ENCODE peak calls at places on chromosomes 13 and 19, in six cellular contexts. One of them, this sample, is unnamed.

GRCh38 chr19:996051-996838 is 4.0 kb upstream of the GRIN3B start:
- DNase-seq in A549: peak
- DNase-seq in SK-N-SH: peak
- DNase-seq in K562: peak
- DNase-seq in Panc1: no peak
- DNase-seq in GM23338: peak
- DNase-seq in this sample: peak

GRCh38 chr19:19366691-19367396 is 38.6 kb upstream of the GATAD2A start:
- DNase-seq in Panc1: no peak
- DNase-seq in K562: peak
- DNase-seq in SK-N-SH: peak
- DNase-seq in A549: peak
- DNase-seq in GM23338: peak
- DNase-seq in this sample: peak

GRCh38 chr19:41276231-41276630 is 12.1 kb downstream of the HNRNPUL1 start:
- DNase-seq in K562: no peak
- DNase-seq in SK-N-SH: no peak
- DNase-seq in Panc1: no peak
- DNase-seq in GM23338: no peak
- DNase-seq in A549: no peak
- DNase-seq in this sample: peak

GRCh38 chr19:514166-514663 is 6.9 kb downstream of the TPGS1 start:
- DNase-seq in A549: no peak
- DNase-seq in SK-N-SH: no peak
- DNase-seq in Panc1: no peak
- DNase-seq in GM23338: no peak
- DNase-seq in K562: no peak
- DNase-seq in this sample: no peak

GRCh38 chr13:74087304-74087703 is 46.9 kb downstream of the KLF12 start:
- DNase-seq in SK-N-SH: no peak
- DNase-seq in K562: no peak
- DNase-seq in Panc1: no peak
- DNase-seq in A549: no peak
- DNase-seq in GM23338: no peak
- DNase-seq in this sample: no peak

GRCh38 chr13:25300861-25301346 is 521 bp upstream of the NUP58 start:
- DNase-seq in GM23338: peak
- DNase-seq in Panc1: no peak
- DNase-seq in SK-N-SH: peak
- DNase-seq in A549: no peak
- DNase-seq in K562: no peak
- DNase-seq in this sample: no peak

GRCh38 chr19:46904114-46905060 is 43.6 kb downstream of the ARHGAP35 start:
- DNase-seq in Panc1: no peak
- DNase-seq in GM23338: peak
- DNase-seq in SK-N-SH: peak
- DNase-seq in A549: no peak
- DNase-seq in K562: no peak
- DNase-seq in this sample: no peak

GRCh38 chr19:11137542-11138384 is 17.8 kb downstream of the SPC24 start:
- DNase-seq in A549: peak
- DNase-seq in K562: peak
- DNase-seq in SK-N-SH: peak
- DNase-seq in GM23338: peak
- DNase-seq in Panc1: no peak
- DNase-seq in this sample: peak

GRCh38 chr19:8087876-8088275 is 35.3 kb downstream of the CCL25 start:
- DNase-seq in GM23338: no peak
- DNase-seq in Panc1: no peak
- DNase-seq in SK-N-SH: no peak
- DNase-seq in A549: no peak
- DNase-seq in K562: no peak
- DNase-seq in this sample: no peak

GRCh38 chr19:32748948-32749347 is 29.4 kb downstream of the TDRD12 start:
- DNase-seq in Panc1: no peak
- DNase-seq in SK-N-SH: no peak
- DNase-seq in K562: peak
- DNase-seq in GM23338: no peak
- DNase-seq in A549: no peak
- DNase-seq in this sample: no peak

GRCh38 chr19:32750441-32751055 is 31.0 kb downstream of the TDRD12 start:
- DNase-seq in GM23338: peak
- DNase-seq in K562: no peak
- DNase-seq in SK-N-SH: no peak
- DNase-seq in Panc1: no peak
- DNase-seq in A549: no peak
- DNase-seq in this sample: peak

GRCh38 chr19:32751066-32751465 is 31.5 kb downstream of the TDRD12 start:
- DNase-seq in SK-N-SH: no peak
- DNase-seq in Panc1: no peak
- DNase-seq in A549: no peak
- DNase-seq in K562: no peak
- DNase-seq in GM23338: no peak
- DNase-seq in this sample: no peak

GRCh38 chr19:32749361-32749760 is 29.8 kb downstream of the TDRD12 start:
- DNase-seq in GM23338: no peak
- DNase-seq in A549: no peak
- DNase-seq in Panc1: no peak
- DNase-seq in K562: no peak
- DNase-seq in SK-N-SH: no peak
- DNase-seq in this sample: no peak

GRCh38 chr19:32748497-32748896 is 28.9 kb downstream of the TDRD12 start:
- DNase-seq in K562: peak
- DNase-seq in GM23338: peak
- DNase-seq in Panc1: no peak
- DNase-seq in SK-N-SH: peak
- DNase-seq in A549: peak
- DNase-seq in this sample: no peak
- H3K4me3 ChIP-seq in K562: no peak
- H3K4me3 ChIP-seq in GM23338: no peak
- H3K4me3 ChIP-seq in Panc1: no peak
- H3K4me3 ChIP-seq in SK-N-SH: no peak
- H3K4me3 ChIP-seq in A549: no peak
- H3K4me3 ChIP-seq in this sample: no peak

GRCh38 chr13:81686877-81687276 is 1346.0 kb upstream of the SPRY2 start:
- DNase-seq in Panc1: no peak
- DNase-seq in SK-N-SH: peak
- DNase-seq in A549: no peak
- DNase-seq in K562: no peak
- DNase-seq in GM23338: no peak
- DNase-seq in this sample: no peak
- TF ChIP-seq REST in Panc1: no peak
- TF ChIP-seq REST in SK-N-SH: no peak
- TF ChIP-seq REST in A549: no peak
- TF ChIP-seq REST in K562: no peak
- TF ChIP-seq REST in GM23338: no peak
- TF ChIP-seq REST in this sample: no peak

GRCh38 chr13:81493144-81493543 is 1152.2 kb upstream of the SPRY2 start:
- DNase-seq in K562: no peak
- DNase-seq in GM23338: no peak
- DNase-seq in SK-N-SH: no peak
- DNase-seq in Panc1: no peak
- DNase-seq in A549: no peak
- DNase-seq in this sample: no peak

GRCh38 chr13:81488021-81488420 is 1147.1 kb upstream of the SPRY2 start:
- DNase-seq in K562: no peak
- DNase-seq in Panc1: no peak
- DNase-seq in SK-N-SH: no peak
- DNase-seq in A549: no peak
- DNase-seq in GM23338: no peak
- DNase-seq in this sample: no peak

DNA sequence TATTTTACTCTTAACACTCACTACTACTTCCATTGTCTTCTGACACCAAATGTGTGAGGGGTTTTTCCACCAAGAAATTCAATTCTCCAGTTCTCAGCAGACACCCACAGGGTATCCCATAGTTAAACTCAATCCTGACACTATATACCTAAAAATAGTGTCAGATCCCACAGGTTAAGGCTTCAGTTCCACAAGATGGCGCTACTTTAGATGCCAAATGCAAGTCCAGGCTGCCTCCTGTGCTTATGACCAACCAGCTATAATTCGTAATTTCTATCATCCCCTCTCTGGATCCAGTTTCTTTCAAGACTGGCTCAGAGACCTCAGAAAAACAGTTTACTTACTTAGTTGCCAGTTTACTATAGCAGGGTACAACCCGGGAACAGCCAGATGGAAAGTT is 1146.2 kb upstream of the SPRY2 start:
- DNase-seq in SK-N-SH: peak
- DNase-seq in GM23338: peak
- DNase-seq in K562: no peak
- DNase-seq in A549: peak
- DNase-seq in Panc1: no peak
- DNase-seq in this sample: no peak
- H3K4me3 ChIP-seq in SK-N-SH: peak
- H3K4me3 ChIP-seq in GM23338: no peak
- H3K4me3 ChIP-seq in K562: no peak
- H3K4me3 ChIP-seq in A549: no peak
- H3K4me3 ChIP-seq in Panc1: no peak
- H3K4me3 ChIP-seq in this sample: no peak

GRCh38 chr13:45021250-45021649 is 31.9 kb downstream of the GPALPP1 start:
- DNase-seq in GM23338: no peak
- DNase-seq in SK-N-SH: no peak
- DNase-seq in A549: no peak
- DNase-seq in K562: no peak
- DNase-seq in Panc1: no peak
- DNase-seq in this sample: no peak
- TF ChIP-seq REST in GM23338: no peak
- TF ChIP-seq REST in SK-N-SH: no peak
- TF ChIP-seq REST in A549: no peak
- TF ChIP-seq REST in K562: no peak
- TF ChIP-seq REST in Panc1: no peak
- TF ChIP-seq REST in this sample: no peak

GRCh38 chr19:48804496-48804895 is 6.3 kb downstream of the BCAT2 start:
- DNase-seq in SK-N-SH: no peak
- DNase-seq in Panc1: no peak
- DNase-seq in GM23338: no peak
- DNase-seq in K562: no peak
- DNase-seq in A549: no peak
- DNase-seq in this sample: no peak

GRCh38 chr19:48807590-48808308 is 3.1 kb downstream of the BCAT2 start:
- DNase-seq in SK-N-SH: peak
- DNase-seq in Panc1: no peak
- DNase-seq in GM23338: peak
- DNase-seq in A549: peak
- DNase-seq in K562: peak
- DNase-seq in this sample: no peak

GRCh38 chr19:48806818-48807589 is 3.8 kb downstream of the BCAT2 start:
- DNase-seq in Panc1: no peak
- DNase-seq in SK-N-SH: peak
- DNase-seq in GM23338: peak
- DNase-seq in K562: peak
- DNase-seq in A549: peak
- DNase-seq in this sample: peak

GRCh38 chr19:48805452-48805851 is 5.4 kb downstream of the BCAT2 start:
- DNase-seq in Panc1: no peak
- DNase-seq in GM23338: no peak
- DNase-seq in K562: peak
- DNase-seq in SK-N-SH: no peak
- DNase-seq in A549: no peak
- DNase-seq in this sample: no peak

DNA sequence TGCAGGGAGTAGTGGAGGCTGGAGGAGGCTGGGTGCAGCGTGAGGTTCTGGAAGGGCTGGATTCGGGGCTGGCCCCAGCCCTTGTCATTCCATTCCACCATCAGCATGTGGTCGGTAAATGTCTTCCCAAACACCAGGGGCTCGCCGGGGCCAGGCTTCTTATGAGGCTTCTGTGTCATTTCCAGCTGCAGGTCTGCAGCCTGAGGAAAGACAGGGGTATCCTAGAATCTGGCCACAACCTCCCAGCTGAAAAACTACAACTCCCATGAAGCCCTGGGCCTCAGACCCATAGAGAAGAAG is 4.4 kb downstream of the BCAT2 start:
- DNase-seq in SK-N-SH: peak
- DNase-seq in Panc1: no peak
- DNase-seq in GM23338: peak
- DNase-seq in K562: peak
- DNase-seq in A549: no peak
- DNase-seq in this sample: no peak
- H3K4me3 ChIP-seq in SK-N-SH: no peak
- H3K4me3 ChIP-seq in Panc1: no peak
- H3K4me3 ChIP-seq in GM23338: no peak
- H3K4me3 ChIP-seq in K562: no peak
- H3K4me3 ChIP-seq in A549: no peak
- H3K4me3 ChIP-seq in this sample: no peak

GRCh38 chr19:4773047-4773640 is 18.4 kb upstream of the FEM1A start:
- DNase-seq in K562: no peak
- DNase-seq in Panc1: no peak
- DNase-seq in GM23338: no peak
- DNase-seq in A549: no peak
- DNase-seq in SK-N-SH: no peak
- DNase-seq in this sample: no peak
- TF ChIP-seq REST in K562: no peak
- TF ChIP-seq REST in Panc1: no peak
- TF ChIP-seq REST in GM23338: no peak
- TF ChIP-seq REST in A549: no peak
- TF ChIP-seq REST in SK-N-SH: no peak
- TF ChIP-seq REST in this sample: no peak

GRCh38 chr19:58118979-58119733 is 21.1 kb upstream of the ZSCAN18 start:
- DNase-seq in K562: no peak
- DNase-seq in SK-N-SH: no peak
- DNase-seq in A549: no peak
- DNase-seq in GM23338: no peak
- DNase-seq in Panc1: no peak
- DNase-seq in this sample: no peak
- H3K4me3 ChIP-seq in K562: no peak
- H3K4me3 ChIP-seq in SK-N-SH: no peak
- H3K4me3 ChIP-seq in A549: no peak
- H3K4me3 ChIP-seq in GM23338: no peak
- H3K4me3 ChIP-seq in Panc1: no peak
- H3K4me3 ChIP-seq in this sample: no peak

DNA sequence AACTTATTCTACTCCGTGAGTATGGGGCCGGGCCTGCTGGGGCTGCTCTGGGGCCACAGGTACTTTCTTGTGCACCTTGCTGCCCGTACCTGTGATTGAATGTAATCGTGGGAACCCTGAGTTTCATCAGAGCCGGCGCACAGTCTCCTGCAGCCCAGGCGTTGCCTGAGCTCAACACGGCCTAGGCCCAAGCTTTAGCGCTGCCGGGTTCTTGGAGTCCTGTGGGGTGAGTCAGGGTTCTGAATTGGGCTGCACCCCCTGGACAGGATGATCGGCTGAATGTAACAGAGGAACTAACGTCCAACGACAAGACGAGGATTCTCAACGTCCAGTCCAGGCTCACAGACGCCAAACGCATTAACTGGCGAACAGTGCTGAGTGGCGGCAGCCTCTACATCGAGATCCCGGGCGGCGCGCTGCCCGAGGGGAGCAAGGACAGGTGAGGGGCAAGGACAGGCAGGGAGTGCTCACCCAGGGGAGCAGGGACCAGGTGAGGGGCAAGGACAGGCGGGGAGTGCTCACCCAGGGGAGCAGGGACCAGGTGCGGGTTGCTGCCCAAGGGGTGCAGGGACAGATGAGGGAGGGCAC is 10.4 kb downstream of the PEAK3 start:
- DNase-seq in A549: no peak
- DNase-seq in SK-N-SH: no peak
- DNase-seq in Panc1: no peak
- DNase-seq in GM23338: no peak
- DNase-seq in K562: no peak
- DNase-seq in this sample: peak
- TF ChIP-seq REST in A549: no peak
- TF ChIP-seq REST in SK-N-SH: no peak
- TF ChIP-seq REST in Panc1: no peak
- TF ChIP-seq REST in GM23338: no peak
- TF ChIP-seq REST in K562: no peak
- TF ChIP-seq REST in this sample: no peak

This sample was measured in HL-60.